ENCODE peak calls at places on chromosomes 5 and 9, in four cellular contexts. Q, I, O and G are unnamed samples.

GRCh38 chr9:108272350-108272899 is 583.4 kb downstream of the ACTL7B start:
- DNase-seq in Q (no peak), I (peak; percentile 59), O (peak; percentile 69), G (no peak)

GRCh38 chr5:127011961-127012644 is 18.3 kb downstream of the MARCHF3 start:
- DNase-seq in Q (no peak), I (no peak), O (no peak), G (no peak)

GRCh38 chr5:123571927-123572326 is 60.0 kb downstream of the CSNK1G3 start:
- DNase-seq in Q (peak; percentile 37), I (no peak), O (no peak), G (no peak)

GRCh38 chr9:132319421-132320110 is 35.2 kb downstream of the SETX start:
- DNase-seq in Q (no peak), I (no peak), O (no peak), G (no peak)

GRCh38 chr9:37297592-37297991 is 124.9 kb upstream of the GRHPR start:
- DNase-seq in Q (no peak), I (no peak), O (no peak), G (no peak)

GRCh38 chr5:172719211-172719610 is 51.8 kb downstream of the DUSP1 start:
- DNase-seq in Q (no peak), I (no peak), O (peak; percentile 36), G (no peak)

GRCh38 chr5:130476325-130476724 is 572.1 kb downstream of the CHSY3 start:
- DNase-seq in Q (no peak), I (no peak), O (no peak), G (no peak)

GRCh38 chr9:114657705-114658104 is at the start of gene TEX53:
- DNase-seq in Q (no peak), I (no peak), O (no peak), G (no peak)

GRCh38 chr9:19924090-19924489 is 135.3 kb upstream of the SLC24A2 start:
- DNase-seq in Q (no peak), I (no peak), O (peak; percentile 35), G (no peak)

GRCh38 chr9:129143031-129143441 is 31.8 kb downstream of the PTPA start:
- DNase-seq in Q (peak; percentile 83), I (peak; percentile 92), O (peak; percentile 94), G (peak; percentile 59)

GRCh38 chr5:98941131-98941883 is 12.5 kb upstream of the CHD1 start:
- DNase-seq in Q (no peak), I (no peak), O (no peak), G (no peak)

GRCh38 chr5:134224905-134225779 is 731 bp downstream of the PPP2CA start:
- DNase-seq in Q (peak; percentile 64), I (peak; percentile 73), O (peak; percentile 92), G (peak; percentile 42)

GRCh38 chr5:93299596-93300308 is 281.3 kb downstream of the NR2F1-AS1 start:
- DNase-seq in Q (no peak), I (no peak), O (no peak), G (no peak)

GRCh38 chr9:115385383-115386122 is 267.6 kb upstream of the TNC start:
- DNase-seq in Q (no peak), I (no peak), O (no peak), G (no peak)

GRCh38 chr9:127979333-127980055 is 1.3 kb downstream of the EEIG1 start:
- DNase-seq in Q (peak; percentile 50), I (peak; percentile 67), O (peak; percentile 45), G (no peak)

GRCh38 chr5:143217065-143217803 is 186.3 kb downstream of the NR3C1 start:
- DNase-seq in Q (peak; percentile 66), I (no peak), O (no peak), G (no peak)

GRCh38 chr5:4544049-4544675 is 596.0 kb upstream of the ADAMTS16 start:
- DNase-seq in Q (no peak), I (no peak), O (no peak), G (no peak)

GRCh38 chr5:120372899-120373298 is 91.2 kb upstream of the PRR16 start:
- DNase-seq in Q (no peak), I (no peak), O (peak; percentile 62), G (no peak)